ENCODE peak calls at places on chromosome 14, in four cellular contexts. L is PC-9, O is heart right ventricle, C is mesenchymal stem cell. K is an unnamed sample. For H3K4me1, the result is how much of the 10 kb centered on the place peaks cover.

GRCh38 chr14:52338282-52338681 is 24.2 kb downstream of the PTGER2 start:
- DNase-seq in L (no peak), O (no peak), C (peak), K (no peak)

GRCh38 chr14:77041837-77042557 is 13.5 kb upstream of the IRF2BPL start:
- DNase-seq in L (no peak), O (peak), C (peak), K (no peak)

GRCh38 chr14:58216544-58216943 is 16.6 kb downstream of the ACTR10 start:
- DNase-seq in L (no peak), O (no peak), C (peak), K (no peak)

GRCh38 chr14:97687944-97688625 is 890.9 kb downstream of the VRK1 start:
- DNase-seq in L (no peak), O (no peak), C (no peak), K (no peak)

GRCh38 chr14:99177046-99177655 is 94.8 kb downstream of the BCL11B start:
- DNase-seq in L (no peak), O (no peak), C (no peak), K (no peak)

GRCh38 chr14:100868621-100869370 is 34.7 kb downstream of the RTL1 start:
- DNase-seq in L (no peak), O (no peak), C (no peak), K (no peak)

GRCh38 chr14:104287301-104288009 is 149.1 kb downstream of the KIF26A start:
- DNase-seq in L (no peak), O (no peak), C (no peak), K (no peak)

GRCh38 chr14:21090194-21090939 is 8.1 kb downstream of the ZNF219 start:
- DNase-seq in L (no peak), O (peak), C (no peak), K (no peak)

GRCh38 chr14:81450100-81450531 is 50.0 kb upstream of the STON2 start:
- DNase-seq in L (no peak), O (peak), C (no peak), K (no peak)

GRCh38 chr14:67575684-67576083 is 24.4 kb downstream of the PIGH start:
- DNase-seq in L (no peak), O (no peak), C (no peak), K (no peak)

GRCh38 chr14:92603309-92604257 is 90.0 kb downstream of the RIN3 start:
- DNase-seq in L (no peak), O (peak), C (peak), K (no peak)

GRCh38 chr14:60287452-60287851 is 38.4 kb downstream of the PPM1A start:
- DNase-seq in L (no peak), O (no peak), C (no peak), K (no peak)

GRCh38 chr14:61536661-61537566 is 158.4 kb upstream of the HIF1A start:
- DNase-seq in L (peak), O (no peak), C (no peak), K (no peak)
- H3K4me1 ChIP-seq in L (half or more), O (under half), C (under half), K (under half)

GRCh38 chr14:88559852-88560251 is 3.0 kb upstream of the ZC3H14 start:
- DNase-seq in L (peak), O (no peak), C (peak), K (no peak)

GRCh38 chr14:88562831-88563686 is at the start of gene ZC3H14:
- DNase-seq in L (peak), O (peak), C (peak), K (no peak)

GRCh38 chr14:88563845-88564244 is 1.0 kb downstream of the ZC3H14 start:
- DNase-seq in L (no peak), O (no peak), C (no peak), K (no peak)

GRCh38 chr14:88565427-88565826 is 2.6 kb downstream of the ZC3H14 start:
- DNase-seq in L (no peak), O (no peak), C (no peak), K (no peak)

GRCh38 chr14:88562532-88562830 is 356 bp upstream of the ZC3H14 start:
- DNase-seq in L (no peak), O (no peak), C (no peak), K (no peak)
- H3K27ac ChIP-seq in L (no peak), O (peak), C (no peak), K (peak)

GRCh38 chr14:94560291-94560665 is 964 bp upstream of the SERPINA4 start:
- DNase-seq in L (no peak), O (no peak), C (no peak), K (no peak)
- H3K4me1 ChIP-seq in L (under half), O (under half), C (under half), K (under half)

DNA sequence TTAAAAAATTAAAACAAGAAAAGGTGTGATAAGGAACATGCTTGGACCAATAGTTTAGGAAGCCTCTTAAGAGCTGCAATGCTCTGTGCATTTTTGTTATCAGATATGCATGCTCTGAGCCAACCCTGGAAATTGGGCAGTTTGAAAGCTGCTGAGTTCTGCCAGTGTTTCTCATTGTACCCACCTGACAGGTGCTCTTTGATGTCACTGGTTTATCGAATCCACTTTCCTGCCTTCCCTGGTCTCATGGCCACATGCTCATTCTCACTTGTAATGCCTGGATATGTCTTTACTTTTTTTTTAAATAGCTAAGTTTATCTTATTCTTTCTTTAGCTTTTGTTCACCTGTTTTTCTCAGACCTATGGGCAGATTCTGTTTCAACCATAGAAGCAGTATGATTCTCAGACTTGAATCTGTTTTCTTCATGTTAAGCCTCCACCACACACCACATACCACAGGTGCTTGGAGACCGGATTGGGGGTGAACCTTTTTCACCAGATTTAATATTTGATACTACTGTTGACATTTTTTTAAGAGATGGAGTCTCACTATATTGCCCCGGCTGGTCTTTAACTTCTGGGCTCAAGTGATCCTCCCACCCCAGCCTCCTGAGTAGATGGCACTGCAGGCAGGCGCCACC is 90.7 kb downstream of the ESR2 start:
- DNase-seq in L (no peak), O (no peak), C (no peak), K (no peak)
- H3K27ac ChIP-seq in L (no peak), O (no peak), C (no peak), K (no peak)

GRCh38 chr14:75144944-75145343 is 18.1 kb upstream of the NEK9 start:
- DNase-seq in L (no peak), O (peak), C (peak), K (no peak)
- H3K4me1 ChIP-seq in L (under half), O (under half), C (under half), K (under half)

DNA sequence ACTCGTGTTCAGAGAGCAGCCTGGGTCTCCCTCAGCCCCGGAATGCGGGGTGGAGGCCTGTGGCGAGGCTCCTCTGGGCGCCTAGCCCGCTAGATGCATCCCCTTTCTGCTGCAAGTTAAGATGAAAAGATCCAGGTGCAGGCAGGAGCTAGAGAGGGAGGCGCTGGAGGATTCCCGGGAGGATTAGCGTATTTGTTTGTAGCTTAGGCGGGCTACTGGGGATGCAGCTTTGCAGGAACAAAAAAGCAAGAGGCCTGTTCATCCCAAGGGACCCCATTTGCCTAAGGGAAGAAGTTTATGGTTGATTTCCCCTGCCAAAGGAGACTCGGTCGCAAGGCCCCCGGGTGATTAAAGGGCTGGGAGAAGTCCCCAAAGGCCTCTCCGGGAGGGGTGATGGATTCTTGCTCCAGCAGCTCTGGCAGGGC is 818 bp downstream of the CCDC177 start:
- DNase-seq in L (no peak), O (no peak), C (no peak), K (no peak)
- H3K27ac ChIP-seq in L (no peak), O (no peak), C (no peak), K (no peak)

K was measured in keratinocyte.